ENCODE peak calls at places on chromosomes 6 and 20, in four cellular contexts. One of them, this sample, is unnamed.
A peak's percentile ranks its signal among the peaks of the same experiment; 100 is the strongest.

GRCh38 chr20:19552144-19552895 is 205.7 kb upstream of the RIN2 start:
- DNase-seq in aorta: peak; percentile 72
- DNase-seq in kidney: peak; percentile 80
- DNase-seq in left ventricle myocardium inferior: no peak
- DNase-seq in this sample: peak; percentile 50

GRCh38 chr20:33674294-33675126 is at the start of gene NECAB3:
- DNase-seq in aorta: peak; percentile 87
- DNase-seq in kidney: peak; percentile 92
- DNase-seq in left ventricle myocardium inferior: peak; percentile 88
- DNase-seq in this sample: peak; percentile 87

GRCh38 chr20:46507760-46508407 is 5.5 kb downstream of the ZNF334 start:
- DNase-seq in aorta: no peak
- DNase-seq in kidney: no peak
- DNase-seq in left ventricle myocardium inferior: no peak
- DNase-seq in this sample: no peak

GRCh38 chr6:37516076-37516919 is 16.6 kb upstream of the CCDC167 start:
- DNase-seq in aorta: peak; percentile 58
- DNase-seq in kidney: peak; percentile 85
- DNase-seq in left ventricle myocardium inferior: peak; percentile 31
- DNase-seq in this sample: peak; percentile 68

GRCh38 chr20:11553603-11554002 is 364.1 kb upstream of the BTBD3 start:
- DNase-seq in aorta: no peak
- DNase-seq in kidney: no peak
- DNase-seq in left ventricle myocardium inferior: no peak
- DNase-seq in this sample: no peak

GRCh38 chr6:90079555-90080490 is 185.6 kb downstream of the GJA10 start:
- DNase-seq in aorta: no peak
- DNase-seq in kidney: no peak
- DNase-seq in left ventricle myocardium inferior: no peak
- DNase-seq in this sample: no peak

GRCh38 chr6:119301429-119301828 is 48.1 kb downstream of the MAN1A1 start:
- DNase-seq in aorta: no peak
- DNase-seq in kidney: no peak
- DNase-seq in left ventricle myocardium inferior: no peak
- DNase-seq in this sample: no peak

GRCh38 chr20:35971981-35972380 is 3.6 kb downstream of the CNBD2 start:
- DNase-seq in aorta: no peak
- DNase-seq in kidney: no peak
- DNase-seq in left ventricle myocardium inferior: no peak
- DNase-seq in this sample: no peak

GRCh38 chr6:115896538-115897129 is 164.1 kb downstream of the FRK start:
- DNase-seq in aorta: no peak
- DNase-seq in kidney: no peak
- DNase-seq in left ventricle myocardium inferior: no peak
- DNase-seq in this sample: no peak

GRCh38 chr6:2952557-2953095 is 18.7 kb downstream of the SERPINB6 start:
- DNase-seq in aorta: peak; percentile 80
- DNase-seq in kidney: peak; percentile 91
- DNase-seq in left ventricle myocardium inferior: peak; percentile 77
- DNase-seq in this sample: peak; percentile 86

GRCh38 chr20:3631534-3631933 is 31.7 kb downstream of the GFRA4 start:
- DNase-seq in aorta: no peak
- DNase-seq in kidney: no peak
- DNase-seq in left ventricle myocardium inferior: no peak
- DNase-seq in this sample: no peak

GRCh38 chr6:161476711-161477110 is 202.8 kb upstream of the AGPAT4 start:
- DNase-seq in aorta: no peak
- DNase-seq in kidney: no peak
- DNase-seq in left ventricle myocardium inferior: no peak
- DNase-seq in this sample: no peak

GRCh38 chr6:28789553-28790083 is 134.2 kb downstream of the TRIM27 start:
- DNase-seq in aorta: no peak
- DNase-seq in kidney: no peak
- DNase-seq in left ventricle myocardium inferior: no peak
- DNase-seq in this sample: no peak

GRCh38 chr20:62617711-62618483 is 24.4 kb upstream of the SLCO4A1 start:
- DNase-seq in aorta: peak; percentile 88
- DNase-seq in kidney: peak; percentile 91
- DNase-seq in left ventricle myocardium inferior: peak; percentile 76
- DNase-seq in this sample: peak; percentile 81

GRCh38 chr20:44702776-44703175 is 12.4 kb upstream of the CCN5 start:
- DNase-seq in aorta: peak; percentile 95
- DNase-seq in kidney: peak; percentile 93
- DNase-seq in left ventricle myocardium inferior: peak; percentile 91
- DNase-seq in this sample: peak; percentile 73

GRCh38 chr6:87103977-87104601 is 9.2 kb upstream of the CGA start:
- DNase-seq in aorta: no peak
- DNase-seq in kidney: no peak
- DNase-seq in left ventricle myocardium inferior: no peak
- DNase-seq in this sample: no peak

GRCh38 chr6:113651120-113651519 is 206.0 kb upstream of the MARCKS start:
- DNase-seq in aorta: peak; percentile 67
- DNase-seq in kidney: no peak
- DNase-seq in left ventricle myocardium inferior: peak; percentile 62
- DNase-seq in this sample: no peak

GRCh38 chr6:112502348-112503130 is 155.4 kb downstream of the RFPL4B start:
- DNase-seq in aorta: no peak
- DNase-seq in kidney: no peak
- DNase-seq in left ventricle myocardium inferior: no peak
- DNase-seq in this sample: no peak

GRCh38 chr20:445514-446336 is 16.6 kb downstream of the TBC1D20 start:
- DNase-seq in aorta: no peak
- DNase-seq in kidney: no peak
- DNase-seq in left ventricle myocardium inferior: no peak
- DNase-seq in this sample: no peak

GRCh38 chr6:134340574-134340973 is 22.7 kb upstream of the SGK1 start:
- DNase-seq in aorta: no peak
- DNase-seq in kidney: no peak
- DNase-seq in left ventricle myocardium inferior: no peak
- DNase-seq in this sample: no peak

GRCh38 chr6:47964994-47965393 is 146.0 kb downstream of the PTCHD4 start:
- DNase-seq in aorta: no peak
- DNase-seq in kidney: no peak
- DNase-seq in left ventricle myocardium inferior: no peak
- DNase-seq in this sample: no peak

GRCh38 chr20:35699914-35700624 is 864 bp downstream of the ROMO1 start:
- DNase-seq in aorta: no peak
- DNase-seq in kidney: no peak
- DNase-seq in left ventricle myocardium inferior: no peak
- DNase-seq in this sample: no peak

GRCh38 chr20:63357921-63358905 is 2.9 kb downstream of the CHRNA4 start:
- DNase-seq in aorta: no peak
- DNase-seq in kidney: peak; percentile 59
- DNase-seq in left ventricle myocardium inferior: peak; percentile 85
- DNase-seq in this sample: no peak

GRCh38 chr6:25359891-25360290 is 80.7 kb downstream of the CARMIL1 start:
- DNase-seq in aorta: no peak
- DNase-seq in kidney: no peak
- DNase-seq in left ventricle myocardium inferior: no peak
- DNase-seq in this sample: no peak

GRCh38 chr20:64006902-64007301 is 26.0 kb downstream of the PRPF6 start:
- DNase-seq in aorta: no peak
- DNase-seq in kidney: no peak
- DNase-seq in left ventricle myocardium inferior: no peak
- DNase-seq in this sample: no peak

GRCh38 chr6:13355043-13355945 is 27.0 kb upstream of the TBC1D7 start:
- DNase-seq in aorta: no peak
- DNase-seq in kidney: no peak
- DNase-seq in left ventricle myocardium inferior: no peak
- DNase-seq in this sample: no peak

GRCh38 chr6:62285612-62286469 is at the start of gene KHDRBS2:
- DNase-seq in aorta: peak; percentile 90
- DNase-seq in kidney: peak; percentile 88
- DNase-seq in left ventricle myocardium inferior: peak; percentile 76
- DNase-seq in this sample: peak; percentile 91

GRCh38 chr20:8020314-8021079 is 936 bp upstream of the TMX4 start:
- DNase-seq in aorta: no peak
- DNase-seq in kidney: no peak
- DNase-seq in left ventricle myocardium inferior: no peak
- DNase-seq in this sample: no peak

GRCh38 chr20:3935295-3935955 is 46.2 kb downstream of the PANK2 start:
- DNase-seq in aorta: no peak
- DNase-seq in kidney: peak; percentile 64
- DNase-seq in left ventricle myocardium inferior: peak; percentile 59
- DNase-seq in this sample: no peak

GRCh38 chr6:33199687-33200233 is 705 bp downstream of the RXRB start:
- DNase-seq in aorta: peak; percentile 82
- DNase-seq in kidney: no peak
- DNase-seq in left ventricle myocardium inferior: peak; percentile 77
- DNase-seq in this sample: no peak

GRCh38 chr6:15331143-15331542 is 85.3 kb downstream of the JARID2 start:
- DNase-seq in aorta: no peak
- DNase-seq in kidney: no peak
- DNase-seq in left ventricle myocardium inferior: no peak
- DNase-seq in this sample: no peak

GRCh38 chr6:109344226-109344625 is 38.0 kb downstream of the CD164 start:
- DNase-seq in aorta: no peak
- DNase-seq in kidney: no peak
- DNase-seq in left ventricle myocardium inferior: no peak
- DNase-seq in this sample: no peak

GRCh38 chr6:45763281-45763680 is 252.4 kb downstream of the CLIC5 start:
- DNase-seq in aorta: no peak
- DNase-seq in kidney: no peak
- DNase-seq in left ventricle myocardium inferior: no peak
- DNase-seq in this sample: no peak

GRCh38 chr6:45756611-45757010 is 259.0 kb downstream of the CLIC5 start:
- DNase-seq in aorta: no peak
- DNase-seq in kidney: no peak
- DNase-seq in left ventricle myocardium inferior: no peak
- DNase-seq in this sample: no peak

GRCh38 chr6:45757443-45758121 is 258.1 kb downstream of the CLIC5 start:
- DNase-seq in aorta: no peak
- DNase-seq in kidney: no peak
- DNase-seq in left ventricle myocardium inferior: no peak
- DNase-seq in this sample: no peak

GRCh38 chr6:45754432-45754831 is 261.2 kb downstream of the CLIC5 start:
- DNase-seq in aorta: no peak
- DNase-seq in kidney: no peak
- DNase-seq in left ventricle myocardium inferior: no peak
- DNase-seq in this sample: no peak

GRCh38 chr6:45759134-45759849 is 256.4 kb downstream of the CLIC5 start:
- DNase-seq in aorta: no peak
- DNase-seq in kidney: no peak
- DNase-seq in left ventricle myocardium inferior: no peak
- DNase-seq in this sample: no peak
- H3K4me3 ChIP-seq in aorta: no peak overlapping the region
- H3K4me3 ChIP-seq in kidney: no peak overlapping the region
- H3K4me3 ChIP-seq in left ventricle myocardium inferior: no peak overlapping the region
- H3K4me3 ChIP-seq in this sample: no peak overlapping the region

GRCh38 chr6:52993461-52993860 is 1.6 kb downstream of the GSTA4 start:
- DNase-seq in aorta: no peak
- DNase-seq in kidney: no peak
- DNase-seq in left ventricle myocardium inferior: no peak
- DNase-seq in this sample: no peak
- H3K27ac ChIP-seq in aorta: peak overlapping the region; percentile 97
- H3K27ac ChIP-seq in kidney: no peak overlapping the region
- H3K27ac ChIP-seq in left ventricle myocardium inferior: peak overlapping the region; percentile 94
- H3K27ac ChIP-seq in this sample: peak overlapping the region; percentile 92

DNA sequence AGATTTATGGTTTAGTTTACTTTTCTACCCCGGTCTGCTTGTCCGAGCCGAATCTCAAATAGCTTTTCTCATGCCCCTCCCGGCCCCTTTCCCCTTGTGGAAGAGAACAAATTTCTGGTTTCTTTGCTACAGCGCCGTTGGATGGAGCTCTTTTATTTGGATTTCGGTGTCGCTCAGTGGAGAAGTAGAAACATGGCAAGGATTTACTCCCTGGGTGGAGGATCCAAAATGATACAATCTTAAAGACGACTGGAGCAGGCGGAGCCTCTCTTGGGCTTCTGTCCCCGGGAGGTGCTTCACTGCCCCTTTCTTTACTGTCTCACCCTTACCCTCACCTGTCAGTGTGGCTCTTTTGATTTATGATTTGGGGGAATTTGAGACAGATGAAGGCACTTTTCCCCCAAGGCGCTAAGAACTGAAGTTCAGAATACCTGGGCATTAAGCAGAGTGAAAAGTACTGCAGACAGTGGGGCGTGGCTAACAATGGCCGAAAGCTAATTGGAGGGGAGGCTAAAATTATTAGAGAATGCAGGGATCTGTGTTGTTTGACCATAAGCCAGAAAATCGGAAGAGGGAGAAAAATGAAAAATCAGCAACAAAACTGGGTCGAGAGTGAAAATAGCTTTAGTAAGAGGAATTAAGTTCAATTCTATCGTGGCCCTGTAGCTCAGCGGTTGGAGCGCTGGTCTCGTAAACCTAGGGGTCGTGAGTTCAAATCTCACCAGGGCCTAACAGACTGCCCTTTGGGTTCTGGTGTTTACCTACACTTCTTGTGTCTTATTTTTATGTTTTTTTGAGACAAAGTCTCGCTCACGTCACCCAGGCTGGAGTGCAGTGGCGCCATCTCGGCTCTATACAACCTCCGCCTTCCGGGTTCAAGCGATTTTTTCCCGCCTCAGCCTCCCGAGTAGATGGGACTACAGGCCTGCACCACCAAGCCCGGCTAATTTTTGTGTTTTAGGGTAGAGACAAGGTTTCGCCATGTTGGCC is 145.1 kb upstream of the ZNF184 start:
- DNase-seq in aorta: no peak
- DNase-seq in kidney: no peak
- DNase-seq in left ventricle myocardium inferior: no peak
- DNase-seq in this sample: no peak
- H3K4me3 ChIP-seq in aorta: no peak overlapping the region
- H3K4me3 ChIP-seq in kidney: no peak overlapping the region
- H3K4me3 ChIP-seq in left ventricle myocardium inferior: peak overlapping the region; percentile 55
- H3K4me3 ChIP-seq in this sample: peak overlapping the region; percentile 26

GRCh38 chr20:58659841-58660240 is 8.8 kb downstream of the STX16 start:
- DNase-seq in aorta: no peak
- DNase-seq in kidney: no peak
- DNase-seq in left ventricle myocardium inferior: no peak
- DNase-seq in this sample: no peak

GRCh38 chr20:58655328-58656094 is 4.4 kb downstream of the STX16 start:
- DNase-seq in aorta: no peak
- DNase-seq in kidney: no peak
- DNase-seq in left ventricle myocardium inferior: no peak
- DNase-seq in this sample: no peak

GRCh38 chr20:58652606-58653303 is 1.7 kb downstream of the STX16 start:
- DNase-seq in aorta: no peak
- DNase-seq in kidney: no peak
- DNase-seq in left ventricle myocardium inferior: no peak
- DNase-seq in this sample: no peak

GRCh38 chr20:58660855-58661254 is 9.8 kb downstream of the STX16 start:
- DNase-seq in aorta: no peak
- DNase-seq in kidney: no peak
- DNase-seq in left ventricle myocardium inferior: no peak
- DNase-seq in this sample: no peak

DNA sequence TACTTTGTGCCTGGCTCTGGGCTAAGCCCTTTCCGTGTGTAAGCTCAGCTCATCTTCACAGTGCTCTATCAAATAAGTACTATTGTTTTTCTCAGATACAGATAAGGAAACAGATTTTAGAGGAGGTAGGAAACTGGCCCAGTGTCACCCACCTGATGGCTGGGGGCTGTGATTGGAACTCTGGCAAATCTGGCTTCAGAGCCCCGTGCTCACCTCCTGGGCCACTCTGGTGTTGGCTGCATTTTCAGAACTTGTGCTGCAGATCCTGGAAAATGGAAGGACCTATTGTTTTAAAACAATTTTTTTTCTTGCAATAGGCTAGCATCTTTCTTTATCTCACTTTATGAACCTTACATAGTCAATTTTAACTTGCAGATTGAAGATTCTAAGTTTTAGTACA is 5.7 kb downstream of the STX16 start:
- DNase-seq in aorta: no peak
- DNase-seq in kidney: no peak
- DNase-seq in left ventricle myocardium inferior: no peak
- DNase-seq in this sample: no peak
- H3K27ac ChIP-seq in aorta: no peak overlapping the region
- H3K27ac ChIP-seq in kidney: no peak overlapping the region
- H3K27ac ChIP-seq in left ventricle myocardium inferior: peak overlapping the region; percentile 3
- H3K27ac ChIP-seq in this sample: no peak overlapping the region

This sample was measured in lower lobe of right lung.